ENCODE peak calls at places on chromosomes 6 and 20, in five cellular contexts. K is fibroblast of lung, W is iris pigment epithelial cell, R is prostate gland, D is astrocyte of the cerebellum. P is an unnamed sample.

GRCh38 chr20:21090738-21091120 is 15.4 kb downstream of the LINC00237 start:
- DNase-seq in R (no peak), W (no peak), K (no peak), D (no peak), P (peak; percentile 80)

GRCh38 chr6:131831886-131832285 is 24.1 kb downstream of the ENPP1 start:
- DNase-seq in R (no peak), D (no peak), K (peak; percentile 58), W (no peak), P (no peak)

GRCh38 chr6:167815296-167815980 is 11.3 kb upstream of the AFDN start:
- DNase-seq in W (no peak), R (no peak), K (no peak), D (no peak), P (no peak)

GRCh38 chr6:14288910-14289309 is 171.3 kb downstream of the CD83 start:
- DNase-seq in W (no peak), D (no peak), K (no peak), R (no peak), P (no peak)

GRCh38 chr6:34359438-34360158 is 32.9 kb downstream of the NUDT3 start:
- DNase-seq in W (peak; percentile 63), D (no peak), K (no peak), R (peak; percentile 5), P (no peak)

GRCh38 chr6:146693342-146693741 is 94.6 kb downstream of the ADGB start:
- DNase-seq in K (no peak), D (no peak), W (no peak), R (no peak), P (no peak)

GRCh38 chr20:8244637-8245036 is 112.6 kb downstream of the PLCB1 start:
- DNase-seq in W (peak; percentile 89), K (peak; percentile 84), R (peak; percentile 39), D (peak; percentile 35), P (no peak)

GRCh38 chr20:61436674-61437279 is 184.7 kb downstream of the CDH4 start:
- DNase-seq in R (no peak), D (peak; percentile 95), W (peak; percentile 30), K (peak; percentile 37), P (no peak)

GRCh38 chr6:120569689-120570088 is 764.6 kb downstream of the TBC1D32 start:
- DNase-seq in W (no peak), R (no peak), K (no peak), D (no peak), P (no peak)

GRCh38 chr6:43522547-43523263 is 5.8 kb downstream of the POLR1C start:
- DNase-seq in D (no peak), W (no peak), K (no peak), R (no peak), P (no peak)

GRCh38 chr6:33312361-33313104 is 1.3 kb downstream of the TAPBP start:
- DNase-seq in R (peak; percentile 93), K (peak; percentile 57), W (peak; percentile 87), D (peak; percentile 39), P (no peak)

GRCh38 chr6:21592953-21593352 is 598 bp upstream of the SOX4 start:
- DNase-seq in R (no peak), W (no peak), D (no peak), K (no peak), P (no peak)

GRCh38 chr6:107869871-107870270 is 45.8 kb upstream of the SCML4 start:
- DNase-seq in W (no peak), D (no peak), K (no peak), R (no peak), P (no peak)

GRCh38 chr6:91271807-91272206 is 684.9 kb upstream of the MAP3K7 start:
- DNase-seq in W (no peak), K (no peak), R (no peak), D (no peak), P (no peak)

GRCh38 chr6:37535701-37536461 is 36.2 kb upstream of the CCDC167 start:
- DNase-seq in D (no peak), R (peak; percentile 14), W (no peak), K (no peak), P (no peak)

GRCh38 chr6:170038251-170038650 is 252.6 kb downstream of the DLL1 start:
- DNase-seq in R (no peak), K (no peak), D (no peak), W (no peak), P (no peak)

GRCh38 chr6:106097368-106098231 is 11.5 kb downstream of the PRDM1 start:
- DNase-seq in K (peak; percentile 81), W (peak; percentile 74), R (peak; percentile 53), D (no peak), P (peak; percentile 86)

GRCh38 chr6:136085370-136086115 is 164.6 kb downstream of the MTFR2 start:
- DNase-seq in R (no peak), W (peak; percentile 77), D (peak; percentile 59), K (peak; percentile 58), P (no peak)

GRCh38 chr20:266213-266603 is 8.7 kb downstream of the DEFB132 start:
- DNase-seq in R (no peak), D (no peak), W (no peak), K (no peak), P (no peak)

GRCh38 chr6:150887978-150888563 is 22.6 kb downstream of the MTHFD1L start:
- DNase-seq in W (no peak), K (no peak), D (no peak), R (no peak), P (no peak)

GRCh38 chr20:25233016-25233772 is 14.7 kb upstream of the PYGB start:
- DNase-seq in W (peak; percentile 78), R (peak; percentile 96), D (peak; percentile 83), K (peak; percentile 88), P (no peak)

GRCh38 chr6:4371207-4371921 is 236.0 kb upstream of the ECI2 start:
- DNase-seq in R (no peak), D (no peak), K (peak; percentile 57), W (peak; percentile 66), P (no peak)

GRCh38 chr6:43719511-43719910 is 31.9 kb upstream of the MRPS18A start:
- DNase-seq in R (no peak), K (no peak), D (no peak), W (no peak), P (no peak)

GRCh38 chr6:138336221-138336620 is 41.5 kb upstream of the SMIM28 start:
- DNase-seq in R (no peak), D (no peak), K (no peak), W (no peak), P (no peak)

GRCh38 chr20:22533823-22534751 is 50.3 kb downstream of the FOXA2 start:
- DNase-seq in R (no peak), D (no peak), K (no peak), W (no peak), P (peak; percentile 55)

GRCh38 chr6:43937236-43938177 is 167.5 kb downstream of the VEGFA start:
- DNase-seq in D (no peak), K (no peak), W (no peak), R (no peak), P (no peak)

GRCh38 chr6:154937306-154938244 is 57.5 kb upstream of the TIAM2 start:
- DNase-seq in W (peak; percentile 71), D (peak; percentile 91), K (peak; percentile 70), R (no peak), P (no peak)

GRCh38 chr6:37913210-37913609 is 93.7 kb downstream of the ZFAND3 start:
- DNase-seq in R (no peak), K (peak; percentile 38), W (peak; percentile 69), D (no peak), P (no peak)

GRCh38 chr6:112007805-112008204 is 46.1 kb upstream of the CCN6 start:
- DNase-seq in K (no peak), D (no peak), W (no peak), R (no peak), P (no peak)

GRCh38 chr6:30684386-30685156 is 1.9 kb downstream of the PPP1R18 start:
- DNase-seq in D (no peak), K (peak; percentile 22), W (peak; percentile 58), R (no peak), P (no peak)

GRCh38 chr6:352896-353470 is 38.6 kb upstream of the IRF4 start:
- DNase-seq in R (no peak), K (no peak), D (no peak), W (no peak), P (no peak)

GRCh38 chr6:154995241-154996162 is at the start of gene TIAM2:
- DNase-seq in D (no peak), W (peak; percentile 25), R (no peak), K (no peak), P (no peak)

GRCh38 chr6:152636675-152637421 is at the start of gene SYNE1:
- DNase-seq in W (peak; percentile 46), R (peak; percentile 8), K (peak; percentile 4), D (no peak), P (no peak)

GRCh38 chr6:90350689-90351554 is 54.3 kb upstream of the BACH2 start:
- DNase-seq in R (no peak), K (peak; percentile 34), D (no peak), W (peak; percentile 31), P (no peak)

GRCh38 chr6:81998432-81998831 is 246.0 kb upstream of the TENT5A start:
- DNase-seq in K (peak; percentile 21), W (peak; percentile 87), R (no peak), D (no peak), P (no peak)

GRCh38 chr6:112037783-112038216 is 16.1 kb upstream of the CCN6 start:
- DNase-seq in K (peak; percentile 91), D (peak; percentile 88), W (peak; percentile 93), R (no peak), P (no peak)

GRCh38 chr6:154111025-154111424 is 72.0 kb downstream of the OPRM1 start:
- DNase-seq in W (no peak), R (no peak), D (no peak), K (no peak), P (no peak)